ENCODE peak calls at places on chromosomes 16 and 17, in eight cellular contexts. P, B, D, F, U, S, W and A are unnamed samples.

GRCh38 chr16:83552193-83552592 is 255.6 kb upstream of the HSBP1 start:
- DNase-seq in P (no peak), B (no peak), D (no peak), F (no peak), U (peak; percentile 49), S (peak; percentile 26), W (no peak), A (no peak)

GRCh38 chr16:21301168-21301894 is 23.2 kb upstream of the CRYM start:
- DNase-seq in P (peak; percentile 86), B (peak; percentile 71), D (peak; percentile 87), F (peak; percentile 36), U (peak; percentile 85), S (peak; percentile 78), W (peak; percentile 87), A (peak; percentile 86)

GRCh38 chr16:61726125-61726524 is 310.1 kb downstream of the CDH8 start:
- DNase-seq in P (no peak), B (no peak), D (no peak), F (no peak), U (no peak), S (no peak), W (no peak), A (no peak)

GRCh38 chr16:23803591-23804123 is 32.1 kb upstream of the PRKCB start:
- DNase-seq in P (peak; percentile 82), B (peak; percentile 57), D (peak; percentile 78), F (no peak), U (peak; percentile 57), S (peak; percentile 91), W (no peak), A (peak; percentile 63)

GRCh38 chr17:35605753-35606152 is 18.6 kb downstream of the AP2B1 start:
- DNase-seq in P (no peak), B (no peak), D (no peak), F (no peak), U (peak; percentile 75), S (no peak), W (no peak), A (no peak)

GRCh38 chr17:78343099-78343432 is 16.8 kb downstream of the SOCS3 start:
- DNase-seq in P (peak; percentile 75), B (no peak), D (no peak), F (no peak), U (peak; percentile 93), S (no peak), W (no peak), A (no peak)

GRCh38 chr17:30950669-30951399 is 20.0 kb upstream of the RNF135 start:
- DNase-seq in P (no peak), B (no peak), D (no peak), F (peak; percentile 76), U (peak; percentile 76), S (peak; percentile 11), W (no peak), A (no peak)

GRCh38 chr16:66608241-66609138 is 4.0 kb downstream of the CMTM3 start:
- DNase-seq in P (peak; percentile 94), B (peak; percentile 93), D (peak; percentile 89), F (peak; percentile 43), U (peak; percentile 95), S (peak; percentile 83), W (peak; percentile 92), A (peak; percentile 85)

GRCh38 chr16:68590201-68590994 is 51.3 kb downstream of the ZFP90 start:
- DNase-seq in P (peak; percentile 93), B (peak; percentile 84), D (peak; percentile 74), F (peak; percentile 24), U (peak; percentile 91), S (peak; percentile 65), W (peak; percentile 84), A (peak; percentile 56)

GRCh38 chr17:34121311-34121710 is 133.8 kb upstream of the CCL2 start:
- DNase-seq in P (no peak), B (no peak), D (no peak), F (no peak), U (no peak), S (no peak), W (no peak), A (no peak)

GRCh38 chr17:82055965-82056728 is 4.4 kb downstream of the GPS1 start:
- DNase-seq in P (no peak), B (no peak), D (no peak), F (no peak), U (no peak), S (no peak), W (peak; percentile 69), A (no peak)

GRCh38 chr16:78740269-78740668 is 640.8 kb downstream of the WWOX start:
- DNase-seq in P (no peak), B (no peak), D (no peak), F (no peak), U (no peak), S (no peak), W (no peak), A (no peak)

GRCh38 chr17:42421479-42422332 is 1.4 kb downstream of the CAVIN1 start:
- DNase-seq in P (peak; percentile 57), B (peak; percentile 35), D (no peak), F (no peak), U (peak; percentile 87), S (no peak), W (no peak), A (no peak)

GRCh38 chr17:38713456-38713855 is 8.4 kb downstream of the MLLT6 start:
- DNase-seq in P (peak; percentile 52), B (no peak), D (no peak), F (no peak), U (no peak), S (no peak), W (no peak), A (no peak)

GRCh38 chr17:3798273-3799180 is 2.5 kb downstream of the ITGAE start:
- DNase-seq in P (no peak), B (no peak), D (peak; percentile 76), F (no peak), U (no peak), S (no peak), W (no peak), A (no peak)

GRCh38 chr17:41885733-41886132 is 20.5 kb upstream of the KLHL11 start:
- DNase-seq in P (no peak), B (peak; percentile 17), D (no peak), F (no peak), U (no peak), S (peak; percentile 6), W (no peak), A (peak; percentile 43)

GRCh38 chr16:86018487-86018886 is 119.5 kb downstream of the IRF8 start:
- DNase-seq in P (no peak), B (peak; percentile 46), D (no peak), F (no peak), U (no peak), S (no peak), W (peak; percentile 10), A (no peak)

GRCh38 chr16:75023019-75023418 is 24.2 kb downstream of the ZNRF1 start:
- DNase-seq in P (no peak), B (no peak), D (no peak), F (no peak), U (peak; percentile 33), S (no peak), W (no peak), A (no peak)